ENCODE peak calls at places on chromosomes 1 and 21, in four cellular contexts. N is heart left ventricle, W is bronchial epithelial cell, S is tibial nerve. V is an unnamed sample.
A peak's percentile ranks its signal among the peaks of the same experiment; 100 is the strongest.

GRCh38 chr1:220013497-220013896 is 32.8 kb downstream of the EPRS1 start:
- DNase-seq in S (no peak), W (no peak), N (no peak), V (no peak)

GRCh38 chr1:233257786-233258185 is 37.7 kb downstream of the PCNX2 start:
- DNase-seq in S (no peak), W (no peak), N (no peak), V (no peak)

GRCh38 chr1:207454046-207454964 is at the start of gene CR2:
- DNase-seq in S (no peak), W (peak; percentile 43), N (peak; percentile 6), V (peak; percentile 7)

GRCh38 chr1:39293375-39294070 is 89.0 kb downstream of the MACF1 start:
- DNase-seq in S (no peak), N (no peak), W (no peak), V (no peak)

GRCh38 chr1:55010194-55010886 is 11.6 kb downstream of the BSND start:
- DNase-seq in N (no peak), S (no peak), W (no peak), V (no peak)

GRCh38 chr21:42341776-42342542 is 8.8 kb downstream of the TFF2 start:
- DNase-seq in W (no peak), S (no peak), N (no peak), V (no peak)

GRCh38 chr1:154433161-154433681 is 28.1 kb downstream of the IL6R start:
- DNase-seq in W (peak; percentile 95), S (no peak), N (no peak), V (no peak)

GRCh38 chr1:212529211-212529731 is 79.3 kb upstream of the ATF3 start:
- DNase-seq in W (no peak), S (no peak), N (no peak), V (no peak)

GRCh38 chr1:59186656-59187055 is 110.2 kb upstream of the FGGY start:
- DNase-seq in W (no peak), N (no peak), S (no peak), V (no peak)

GRCh38 chr1:15848929-15849774 is 1.6 kb downstream of the SPEN start:
- DNase-seq in N (peak; percentile 83), S (peak; percentile 73), W (peak; percentile 82), V (peak; percentile 84)

DNA sequence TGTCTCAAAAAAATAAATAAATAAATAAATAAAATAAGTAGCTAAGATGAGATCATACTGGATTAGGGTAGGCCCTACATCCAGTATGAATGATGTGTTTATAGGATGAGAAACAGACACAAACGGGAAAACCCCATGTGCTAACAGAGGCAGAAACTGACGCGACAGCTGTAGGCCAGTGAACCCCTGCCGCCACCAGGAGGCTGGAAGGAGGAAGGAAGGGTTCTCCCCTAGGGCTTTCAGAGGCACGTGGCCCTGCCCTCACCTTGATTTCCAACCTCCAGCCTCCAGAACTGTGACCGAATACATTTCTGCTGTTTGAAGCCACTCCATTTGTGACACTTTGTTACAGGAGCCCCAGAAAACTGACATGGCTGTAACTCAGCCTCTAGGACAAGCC is 38.5 kb downstream of the CHD5 start:
- DNase-seq in N (no peak), W (no peak), S (no peak), V (no peak)
- TF ChIP-seq CTCF in N (no peak), W (no peak), S (no peak), V (peak; percentile 18)

GRCh38 chr1:25755475-25756125 is 44.4 kb upstream of the SELENON start:
- DNase-seq in W (no peak), S (no peak), N (no peak), V (no peak)
- H3K36me3 ChIP-seq in W (no peaks in the 10 kb centered on the region), S (no peaks in the 10 kb centered on the region), N (peaks cover 21% of the 10 kb centered on the region), V (no peaks in the 10 kb centered on the region)

GRCh38 chr1:2344744-2345296 is 46.5 kb downstream of the MORN1 start:
- DNase-seq in S (no peak), N (no peak), W (no peak), V (peak; percentile 1)

GRCh38 chr1:2345297-2346075 is 45.9 kb downstream of the MORN1 start:
- DNase-seq in S (no peak), N (no peak), W (no peak), V (peak; percentile 1)

GRCh38 chr1:2343023-2343935 is 48.1 kb downstream of the MORN1 start:
- DNase-seq in S (no peak), W (no peak), N (no peak), V (peak; percentile 3)

GRCh38 chr1:2342384-2343022 is 48.9 kb downstream of the MORN1 start:
- DNase-seq in S (no peak), W (no peak), N (no peak), V (no peak)

DNA sequence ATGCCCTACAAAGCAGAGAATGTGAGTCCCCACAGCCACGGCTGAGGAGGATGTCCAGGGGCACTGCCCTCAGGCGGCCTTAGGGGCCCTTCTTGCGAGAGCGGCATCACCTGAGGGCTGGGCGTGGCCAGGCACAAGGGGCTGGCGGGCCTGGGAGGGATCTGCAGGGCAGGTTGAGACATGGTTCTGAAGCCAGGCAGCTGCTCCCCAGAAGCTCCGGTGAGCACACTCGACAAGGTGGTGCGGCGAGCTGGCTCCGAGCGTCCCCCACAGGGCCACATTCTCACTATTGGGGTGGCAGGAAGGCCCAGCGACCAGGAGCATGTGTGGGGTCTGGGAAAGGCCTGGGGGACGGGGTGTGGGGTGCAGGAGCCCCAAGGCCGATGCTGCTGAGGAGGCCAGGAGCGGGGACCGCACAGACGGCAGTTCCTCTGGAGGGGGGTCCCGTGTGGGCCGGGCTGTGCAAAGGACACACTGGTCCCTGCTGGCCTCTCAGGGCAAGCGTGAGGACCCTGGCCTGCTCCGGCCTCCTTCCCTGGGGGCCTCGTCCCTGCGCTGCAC is 47.2 kb downstream of the MORN1 start:
- DNase-seq in S (no peak), W (peak; percentile 52), N (no peak), V (peak; percentile 4)
- H3K27me3 ChIP-seq in S (no peaks in the 10 kb centered on the region), W (no peaks in the 10 kb centered on the region), N (no peaks in the 10 kb centered on the region), V (no peaks in the 10 kb centered on the region)

DNA sequence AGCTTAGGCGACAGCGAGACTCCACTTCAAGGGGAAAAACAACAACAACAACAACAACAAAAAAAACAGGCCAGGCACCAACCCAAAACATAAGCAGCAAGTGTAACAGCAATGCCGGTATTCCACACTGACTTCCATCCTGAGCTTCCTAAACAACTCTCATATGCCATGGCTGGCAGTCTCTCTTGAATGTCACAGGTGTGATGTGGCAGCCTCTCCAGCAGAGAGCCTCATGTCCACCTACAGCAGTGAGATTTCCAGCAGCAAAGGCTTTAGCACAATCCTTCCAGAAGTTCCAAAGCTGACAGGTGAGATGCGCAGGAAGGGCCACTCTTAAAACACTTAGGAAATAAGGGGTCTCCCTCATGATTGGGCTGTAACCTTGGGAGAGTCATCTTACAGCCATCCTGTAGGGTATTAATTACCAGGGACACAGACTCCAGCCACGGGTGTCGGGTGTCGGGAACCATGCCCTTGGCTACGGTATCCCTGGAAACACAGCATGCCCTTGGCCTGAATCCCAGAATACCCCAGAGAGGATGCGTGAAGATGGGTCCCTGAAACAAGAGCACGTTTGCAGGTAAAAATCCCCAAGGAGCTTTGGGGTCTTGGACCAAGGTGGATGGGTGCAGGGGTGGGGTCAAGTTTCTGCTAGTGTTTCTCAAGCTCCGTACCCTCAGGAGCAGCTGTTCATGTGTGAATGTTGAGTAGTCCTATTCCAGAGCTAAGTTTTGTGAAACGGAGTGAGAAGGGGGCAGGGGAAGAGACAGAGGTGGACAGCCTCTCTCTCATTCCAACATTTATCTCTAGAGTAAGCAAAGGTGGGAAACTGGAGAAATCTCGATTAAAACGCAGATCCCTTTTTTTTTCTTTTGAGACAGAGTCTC is 31.4 kb downstream of the CLSTN1 start:
- DNase-seq in W (no peak), S (no peak), N (no peak), V (peak; percentile 51)
- TF ChIP-seq CTCF in W (no peak), S (no peak), N (no peak), V (no peak)

DNA sequence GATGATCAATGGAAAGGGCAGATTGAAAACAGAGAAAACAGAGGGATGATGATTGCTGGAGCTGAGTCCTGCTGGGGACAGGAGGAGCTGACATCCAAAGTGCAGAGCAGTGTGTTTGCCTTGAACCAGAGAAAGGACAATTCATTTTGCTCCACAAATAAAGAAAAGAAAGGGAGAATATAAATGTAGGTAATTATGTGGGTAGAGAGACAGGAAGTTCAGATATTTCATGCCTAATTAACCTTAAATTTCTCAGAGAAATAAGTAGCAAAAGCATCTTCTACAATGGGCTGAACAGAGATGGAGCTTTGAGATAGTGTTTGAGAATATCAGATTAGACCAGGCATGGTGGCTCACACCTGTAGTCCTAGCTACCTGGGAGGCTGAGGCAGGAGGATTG is 93.2 kb downstream of the TNFSF18 start:
- DNase-seq in S (no peak), W (no peak), N (no peak), V (no peak)
- H3K36me3 ChIP-seq in S (no peaks in the 10 kb centered on the region), W (no peaks in the 10 kb centered on the region), N (no peaks in the 10 kb centered on the region), V (no peaks in the 10 kb centered on the region)

GRCh38 chr1:201142854-201143725 is 11.2 kb downstream of the TMEM9 start:
- DNase-seq in N (no peak), W (no peak), S (no peak), V (no peak)
- H3K27me3 ChIP-seq in N (no peaks in the 10 kb centered on the region), W (no peaks in the 10 kb centered on the region), S (no peaks in the 10 kb centered on the region), V (no peaks in the 10 kb centered on the region)

GRCh38 chr1:94602312-94602711 is 60.8 kb upstream of the F3 start:
- DNase-seq in W (peak; percentile 70), S (no peak), N (no peak), V (no peak)
- TF ChIP-seq CTCF in W (no peak), S (no peak), N (no peak), V (no peak)

GRCh38 chr1:4115191-4115900 is 215.3 kb upstream of the C1orf174 start:
- DNase-seq in N (no peak), W (no peak), S (no peak), V (no peak)
- H3K36me3 ChIP-seq in N (no peaks in the 10 kb centered on the region), W (no peaks in the 10 kb centered on the region), S (no peaks in the 10 kb centered on the region), V (no peaks in the 10 kb centered on the region)

V was measured in BE2C.